ENCODE peak calls at places on chromosomes 7 and 10, in six cellular contexts. One of them, this sample, is unnamed. For H3K4me1, the result is how much of the 10 kb centered on the place peaks cover.

GRCh38 chr10:31929986-31930675 is 1.5 kb upstream of the ARHGAP12 start:
- DNase-seq in GM23248: peak
- DNase-seq in H1: no peak
- DNase-seq in cardiac muscle cell: no peak
- DNase-seq in NT2/D1: no peak
- DNase-seq in upper lobe of left lung: no peak
- DNase-seq in this sample: no peak

GRCh38 chr10:4686644-4686996 is 139.4 kb upstream of the AKR1E2 start:
- DNase-seq in GM23248: peak
- DNase-seq in H1: no peak
- DNase-seq in cardiac muscle cell: no peak
- DNase-seq in NT2/D1: no peak
- DNase-seq in upper lobe of left lung: no peak
- DNase-seq in this sample: no peak

GRCh38 chr10:50396491-50397311 is 145.4 kb upstream of the ASAH2 start:
- DNase-seq in GM23248: peak
- DNase-seq in H1: no peak
- DNase-seq in cardiac muscle cell: no peak
- DNase-seq in NT2/D1: no peak
- DNase-seq in upper lobe of left lung: no peak
- DNase-seq in this sample: no peak

GRCh38 chr10:115093776-115094361 is 704 bp downstream of the ATRNL1 start:
- DNase-seq in GM23248: peak
- DNase-seq in H1: no peak
- DNase-seq in cardiac muscle cell: peak
- DNase-seq in NT2/D1: peak
- DNase-seq in upper lobe of left lung: peak
- DNase-seq in this sample: no peak

GRCh38 chr7:22325671-22326070 is 31.3 kb downstream of the RAPGEF5 start:
- DNase-seq in GM23248: no peak
- DNase-seq in H1: no peak
- DNase-seq in cardiac muscle cell: no peak
- DNase-seq in NT2/D1: no peak
- DNase-seq in upper lobe of left lung: no peak
- DNase-seq in this sample: no peak

GRCh38 chr10:6292741-6293151 is 90.0 kb downstream of the PFKFB3 start:
- DNase-seq in GM23248: no peak
- DNase-seq in H1: no peak
- DNase-seq in cardiac muscle cell: no peak
- DNase-seq in NT2/D1: no peak
- DNase-seq in upper lobe of left lung: no peak
- DNase-seq in this sample: no peak

GRCh38 chr7:139618482-139619366 is 95.2 kb downstream of the CLEC2L start:
- DNase-seq in GM23248: peak
- DNase-seq in H1: no peak
- DNase-seq in cardiac muscle cell: peak
- DNase-seq in NT2/D1: peak
- DNase-seq in upper lobe of left lung: peak
- DNase-seq in this sample: peak

GRCh38 chr7:54419209-54419608 is 123.0 kb upstream of the VSTM2A start:
- DNase-seq in GM23248: no peak
- DNase-seq in H1: no peak
- DNase-seq in cardiac muscle cell: no peak
- DNase-seq in NT2/D1: peak
- DNase-seq in upper lobe of left lung: peak
- DNase-seq in this sample: peak

GRCh38 chr7:99272476-99273045 is at the start of gene MYH16:
- DNase-seq in GM23248: peak
- DNase-seq in H1: no peak
- DNase-seq in cardiac muscle cell: no peak
- DNase-seq in NT2/D1: no peak
- DNase-seq in upper lobe of left lung: no peak
- DNase-seq in this sample: no peak

GRCh38 chr7:115038158-115038557 is 116.3 kb downstream of the MDFIC start:
- DNase-seq in GM23248: no peak
- DNase-seq in H1: no peak
- DNase-seq in cardiac muscle cell: no peak
- DNase-seq in NT2/D1: no peak
- DNase-seq in upper lobe of left lung: no peak
- DNase-seq in this sample: no peak

GRCh38 chr7:151118108-151119054 is 32.1 kb downstream of the AGAP3 start:
- DNase-seq in GM23248: no peak
- DNase-seq in H1: no peak
- DNase-seq in cardiac muscle cell: no peak
- DNase-seq in NT2/D1: no peak
- DNase-seq in upper lobe of left lung: peak
- DNase-seq in this sample: no peak

GRCh38 chr7:80825499-80825898 is 93.4 kb downstream of the SEMA3C start:
- DNase-seq in GM23248: no peak
- DNase-seq in H1: no peak
- DNase-seq in cardiac muscle cell: no peak
- DNase-seq in NT2/D1: no peak
- DNase-seq in upper lobe of left lung: no peak
- DNase-seq in this sample: no peak

GRCh38 chr7:2493205-2493604 is 17.0 kb upstream of the GRIFIN start:
- DNase-seq in GM23248: peak
- DNase-seq in H1: no peak
- DNase-seq in cardiac muscle cell: no peak
- DNase-seq in NT2/D1: no peak
- DNase-seq in upper lobe of left lung: peak
- DNase-seq in this sample: no peak

GRCh38 chr10:29858352-29859267 is 200.8 kb downstream of the JCAD start:
- DNase-seq in GM23248: peak
- DNase-seq in H1: peak
- DNase-seq in cardiac muscle cell: peak
- DNase-seq in NT2/D1: peak
- DNase-seq in upper lobe of left lung: no peak
- DNase-seq in this sample: no peak
- H3K4me1 ChIP-seq in GM23248: under half
- H3K4me1 ChIP-seq in H1: under half
- H3K4me1 ChIP-seq in cardiac muscle cell: under half
- H3K4me1 ChIP-seq in NT2/D1: under half
- H3K4me1 ChIP-seq in upper lobe of left lung: under half
- H3K4me1 ChIP-seq in this sample: under half

DNA sequence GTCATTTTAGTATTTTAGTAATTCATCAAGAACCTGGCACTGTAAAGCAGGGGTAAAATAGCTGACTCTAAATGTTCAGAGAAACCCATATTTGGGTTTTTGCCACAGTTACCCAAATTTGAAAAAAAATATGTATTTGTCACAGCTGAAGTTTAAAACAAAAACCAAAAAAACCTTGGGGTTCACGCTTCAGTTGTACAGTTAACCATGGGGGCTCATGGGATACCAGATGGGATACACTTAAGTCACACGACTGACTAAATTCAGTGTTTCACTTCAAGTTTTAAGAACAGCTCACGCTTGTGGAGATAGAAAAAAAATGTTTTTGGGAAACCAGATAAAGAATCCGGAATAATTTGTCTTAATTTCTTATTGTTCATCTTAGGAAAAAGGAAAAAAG is 2.1 kb downstream of the ARL3 start:
- DNase-seq in GM23248: no peak
- DNase-seq in H1: no peak
- DNase-seq in cardiac muscle cell: no peak
- DNase-seq in NT2/D1: no peak
- DNase-seq in upper lobe of left lung: no peak
- DNase-seq in this sample: no peak
- H3K4me3 ChIP-seq in GM23248: no peak
- H3K4me3 ChIP-seq in H1: no peak
- H3K4me3 ChIP-seq in cardiac muscle cell: no peak
- H3K4me3 ChIP-seq in NT2/D1: no peak
- H3K4me3 ChIP-seq in upper lobe of left lung: no peak
- H3K4me3 ChIP-seq in this sample: no peak

DNA sequence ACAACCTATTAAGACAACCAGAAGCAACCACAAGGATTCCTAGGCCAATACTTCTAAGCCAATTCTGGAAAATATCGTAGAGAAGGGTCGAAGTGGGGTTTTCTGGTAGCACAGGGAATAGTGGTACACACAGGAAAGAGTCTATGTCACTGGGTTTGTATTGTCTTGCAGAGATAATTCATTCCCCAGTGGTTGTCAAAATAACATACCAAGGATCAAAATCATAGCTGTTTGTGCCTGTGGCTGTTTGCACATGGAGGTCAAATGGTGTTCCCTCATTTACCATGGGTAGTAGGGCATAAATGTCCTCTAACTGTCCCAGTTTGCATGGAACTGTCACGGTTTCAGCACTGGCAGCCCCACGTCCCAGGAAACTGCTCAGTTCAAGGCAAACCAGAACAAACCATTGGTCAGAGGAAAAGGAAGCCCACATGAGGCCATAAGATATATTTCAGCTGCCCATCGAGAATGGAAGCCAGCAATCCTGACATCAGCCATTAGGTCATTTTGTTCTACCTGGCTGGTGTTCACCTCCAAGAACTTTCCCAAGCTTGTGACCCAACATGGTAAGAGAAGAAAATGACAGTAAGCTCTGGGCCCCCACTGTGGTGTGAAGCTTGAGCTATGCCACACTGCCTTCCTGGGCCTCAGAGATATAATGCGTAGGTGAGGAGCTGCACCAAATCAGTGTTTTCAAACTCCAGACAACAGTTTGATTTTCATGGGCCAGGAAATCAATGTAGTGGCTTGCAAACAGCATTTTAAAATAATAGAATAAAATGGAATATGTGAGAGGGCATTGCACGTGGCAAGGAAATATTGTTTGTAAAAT is 53.9 kb upstream of the NFE2L3 start:
- DNase-seq in GM23248: no peak
- DNase-seq in H1: no peak
- DNase-seq in cardiac muscle cell: no peak
- DNase-seq in NT2/D1: no peak
- DNase-seq in upper lobe of left lung: no peak
- DNase-seq in this sample: no peak
- H3K4me1 ChIP-seq in GM23248: under half
- H3K4me1 ChIP-seq in H1: under half
- H3K4me1 ChIP-seq in cardiac muscle cell: under half
- H3K4me1 ChIP-seq in NT2/D1: under half
- H3K4me1 ChIP-seq in upper lobe of left lung: under half
- H3K4me1 ChIP-seq in this sample: under half

DNA sequence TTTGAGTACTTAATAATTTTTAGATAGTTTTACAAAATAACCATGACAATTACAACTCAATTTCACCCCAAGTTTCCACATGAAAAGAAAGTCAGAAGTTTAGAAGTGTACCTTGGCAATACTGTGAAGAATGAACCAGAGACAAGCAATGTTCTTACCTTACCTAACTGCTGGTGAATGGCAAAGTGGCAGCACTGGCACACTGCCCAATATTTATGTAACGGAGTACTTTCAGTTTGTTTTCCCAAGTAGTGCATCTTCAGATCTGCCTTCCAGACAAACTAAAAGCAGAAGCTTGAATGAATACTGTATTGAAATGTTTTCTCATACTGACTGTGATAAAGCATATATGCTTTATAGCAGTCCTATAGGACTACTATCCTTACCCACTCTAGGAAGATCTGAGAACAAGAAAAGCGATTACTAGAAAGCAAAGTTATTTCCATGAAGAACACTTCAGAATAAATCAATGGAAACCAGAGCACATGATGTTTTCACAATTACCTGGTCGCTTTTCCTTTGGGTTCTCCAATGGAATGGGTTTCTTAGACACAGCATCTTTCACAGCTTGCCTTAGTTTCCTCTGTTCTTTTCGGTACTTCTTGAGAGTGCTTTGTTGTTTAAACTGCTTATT is 1.5 kb downstream of the NOC3L start:
- DNase-seq in GM23248: peak
- DNase-seq in H1: no peak
- DNase-seq in cardiac muscle cell: no peak
- DNase-seq in NT2/D1: no peak
- DNase-seq in upper lobe of left lung: no peak
- DNase-seq in this sample: no peak
- H3K4me3 ChIP-seq in GM23248: peak
- H3K4me3 ChIP-seq in H1: peak
- H3K4me3 ChIP-seq in cardiac muscle cell: peak
- H3K4me3 ChIP-seq in NT2/D1: peak
- H3K4me3 ChIP-seq in upper lobe of left lung: no peak
- H3K4me3 ChIP-seq in this sample: no peak

DNA sequence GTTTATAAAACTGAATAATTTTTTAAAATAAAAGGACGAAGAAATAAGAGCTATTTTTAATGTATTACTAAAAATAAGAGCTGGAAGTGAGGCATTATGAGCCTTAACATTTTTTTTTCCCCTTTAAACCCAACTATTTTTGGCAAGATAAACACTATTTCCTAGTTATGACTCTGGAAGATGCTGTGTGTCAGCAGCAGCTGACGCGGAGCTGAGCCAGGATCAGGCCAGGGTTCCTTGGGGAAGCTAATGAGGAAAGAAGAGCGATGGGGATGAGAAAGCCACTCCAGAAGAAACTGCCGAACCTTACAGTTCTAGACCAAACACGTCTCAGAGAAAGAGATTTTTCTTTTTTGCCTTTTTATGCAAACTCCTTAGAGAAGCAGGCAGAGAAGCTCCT is 85.9 kb downstream of the USP6NL start:
- DNase-seq in GM23248: peak
- DNase-seq in H1: no peak
- DNase-seq in cardiac muscle cell: no peak
- DNase-seq in NT2/D1: no peak
- DNase-seq in upper lobe of left lung: no peak
- DNase-seq in this sample: no peak
- H3K4me1 ChIP-seq in GM23248: under half
- H3K4me1 ChIP-seq in H1: under half
- H3K4me1 ChIP-seq in cardiac muscle cell: under half
- H3K4me1 ChIP-seq in NT2/D1: under half
- H3K4me1 ChIP-seq in upper lobe of left lung: under half
- H3K4me1 ChIP-seq in this sample: under half

GRCh38 chr10:124883510-124884321 is 58.2 kb upstream of the ZRANB1 start:
- DNase-seq in GM23248: no peak
- DNase-seq in H1: no peak
- DNase-seq in cardiac muscle cell: no peak
- DNase-seq in NT2/D1: no peak
- DNase-seq in upper lobe of left lung: no peak
- DNase-seq in this sample: no peak
- H3K4me3 ChIP-seq in GM23248: no peak
- H3K4me3 ChIP-seq in H1: no peak
- H3K4me3 ChIP-seq in cardiac muscle cell: no peak
- H3K4me3 ChIP-seq in NT2/D1: no peak
- H3K4me3 ChIP-seq in upper lobe of left lung: no peak
- H3K4me3 ChIP-seq in this sample: no peak

DNA sequence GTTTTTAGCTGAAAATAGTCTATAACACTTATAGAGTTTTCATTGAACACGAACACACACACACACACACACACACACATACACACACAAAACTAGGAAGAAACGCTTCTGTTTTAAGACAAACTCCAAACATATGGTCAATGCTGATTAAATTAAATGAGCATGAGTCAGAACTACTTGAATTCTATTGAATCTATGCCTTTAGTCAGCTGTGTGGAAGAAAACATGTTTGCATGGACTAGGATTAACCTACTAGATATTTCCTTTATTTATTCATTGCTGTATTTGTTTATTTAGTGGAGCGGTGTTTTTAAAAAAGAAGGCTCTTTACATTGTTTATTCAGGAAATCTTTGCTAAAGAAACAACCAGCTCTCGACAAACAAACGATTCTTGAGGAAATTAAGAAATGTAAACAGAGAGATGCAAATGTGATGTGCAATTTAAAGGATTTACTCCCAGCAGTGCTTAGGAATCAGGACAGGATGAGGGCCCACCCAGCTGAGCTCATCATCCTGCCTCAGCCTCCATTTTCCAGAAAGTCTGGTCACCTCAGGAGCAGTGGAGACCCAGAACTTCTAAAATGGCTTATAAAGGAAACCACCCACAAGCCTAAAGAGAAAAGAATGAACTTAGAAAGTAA is 83.2 kb downstream of the PDE1C start:
- DNase-seq in GM23248: peak
- DNase-seq in H1: no peak
- DNase-seq in cardiac muscle cell: no peak
- DNase-seq in NT2/D1: no peak
- DNase-seq in upper lobe of left lung: no peak
- DNase-seq in this sample: no peak
- H3K4me1 ChIP-seq in GM23248: under half
- H3K4me1 ChIP-seq in H1: under half
- H3K4me1 ChIP-seq in cardiac muscle cell: under half
- H3K4me1 ChIP-seq in NT2/D1: under half
- H3K4me1 ChIP-seq in upper lobe of left lung: under half
- H3K4me1 ChIP-seq in this sample: under half

GRCh38 chr7:106504620-106505019 is 156.3 kb downstream of the CCDC71L start:
- DNase-seq in GM23248: no peak
- DNase-seq in H1: no peak
- DNase-seq in cardiac muscle cell: no peak
- DNase-seq in NT2/D1: no peak
- DNase-seq in upper lobe of left lung: no peak
- DNase-seq in this sample: no peak
- H3K4me3 ChIP-seq in GM23248: no peak
- H3K4me3 ChIP-seq in H1: no peak
- H3K4me3 ChIP-seq in cardiac muscle cell: no peak
- H3K4me3 ChIP-seq in NT2/D1: no peak
- H3K4me3 ChIP-seq in upper lobe of left lung: no peak
- H3K4me3 ChIP-seq in this sample: no peak

This sample was measured in iPS DF 6.9.